ENCODE peak calls at places on chromosomes 5 and 9, in four cellular contexts. One of them, this sample, is unnamed.

GRCh38 chr5:172303996-172304335 is 20.4 kb upstream of the UBTD2 start:
- DNase-seq in tibial artery: no peak
- DNase-seq in GM23248: peak
- DNase-seq in stimulated activated CD8-positive, alpha-beta memory T cell treated with anti-CD3 and anti-CD28 coated beads, Interleukin-15, amount 100 ng/mL, for 1 hour: no peak
- DNase-seq in this sample: no peak

GRCh38 chr5:167934561-167934971 is 356.9 kb upstream of the WWC1 start:
- DNase-seq in tibial artery: no peak
- DNase-seq in stimulated activated CD8-positive, alpha-beta memory T cell treated with anti-CD3 and anti-CD28 coated beads, Interleukin-15, amount 100 ng/mL, for 1 hour: no peak
- DNase-seq in GM23248: peak
- DNase-seq in this sample: no peak

GRCh38 chr9:88216132-88216995 is 78.1 kb upstream of the SPATA31C2 start:
- DNase-seq in stimulated activated CD8-positive, alpha-beta memory T cell treated with anti-CD3 and anti-CD28 coated beads, Interleukin-15, amount 100 ng/mL, for 1 hour: no peak
- DNase-seq in GM23248: no peak
- DNase-seq in tibial artery: no peak
- DNase-seq in this sample: no peak

GRCh38 chr9:13716620-13717019 is 437.1 kb upstream of the MPDZ start:
- DNase-seq in stimulated activated CD8-positive, alpha-beta memory T cell treated with anti-CD3 and anti-CD28 coated beads, Interleukin-15, amount 100 ng/mL, for 1 hour: no peak
- DNase-seq in GM23248: no peak
- DNase-seq in tibial artery: no peak
- DNase-seq in this sample: no peak

GRCh38 chr9:121895836-121896544 is 197.1 kb downstream of the TTLL11 start:
- DNase-seq in tibial artery: no peak
- DNase-seq in stimulated activated CD8-positive, alpha-beta memory T cell treated with anti-CD3 and anti-CD28 coated beads, Interleukin-15, amount 100 ng/mL, for 1 hour: no peak
- DNase-seq in GM23248: no peak
- DNase-seq in this sample: no peak

GRCh38 chr5:169545762-169546161 is 37.8 kb upstream of the SPDL1 start:
- DNase-seq in tibial artery: no peak
- DNase-seq in GM23248: peak
- DNase-seq in stimulated activated CD8-positive, alpha-beta memory T cell treated with anti-CD3 and anti-CD28 coated beads, Interleukin-15, amount 100 ng/mL, for 1 hour: no peak
- DNase-seq in this sample: no peak

GRCh38 chr5:88190106-88190834 is 78.4 kb downstream of the TMEM161B start:
- DNase-seq in tibial artery: no peak
- DNase-seq in stimulated activated CD8-positive, alpha-beta memory T cell treated with anti-CD3 and anti-CD28 coated beads, Interleukin-15, amount 100 ng/mL, for 1 hour: peak
- DNase-seq in GM23248: no peak
- DNase-seq in this sample: no peak

GRCh38 chr9:132008184-132008781 is 71.4 kb downstream of the MED27 start:
- DNase-seq in tibial artery: no peak
- DNase-seq in stimulated activated CD8-positive, alpha-beta memory T cell treated with anti-CD3 and anti-CD28 coated beads, Interleukin-15, amount 100 ng/mL, for 1 hour: no peak
- DNase-seq in GM23248: peak
- DNase-seq in this sample: no peak

GRCh38 chr9:87324613-87325194 is 173.0 kb upstream of the DAPK1 start:
- DNase-seq in GM23248: peak
- DNase-seq in stimulated activated CD8-positive, alpha-beta memory T cell treated with anti-CD3 and anti-CD28 coated beads, Interleukin-15, amount 100 ng/mL, for 1 hour: no peak
- DNase-seq in tibial artery: no peak
- DNase-seq in this sample: peak

GRCh38 chr9:83775932-83776331 is 41.6 kb downstream of the GKAP1 start:
- DNase-seq in GM23248: no peak
- DNase-seq in tibial artery: no peak
- DNase-seq in stimulated activated CD8-positive, alpha-beta memory T cell treated with anti-CD3 and anti-CD28 coated beads, Interleukin-15, amount 100 ng/mL, for 1 hour: no peak
- DNase-seq in this sample: no peak

GRCh38 chr9:104068546-104068945 is 25.6 kb upstream of the SMC2 start:
- DNase-seq in tibial artery: no peak
- DNase-seq in GM23248: peak
- DNase-seq in stimulated activated CD8-positive, alpha-beta memory T cell treated with anti-CD3 and anti-CD28 coated beads, Interleukin-15, amount 100 ng/mL, for 1 hour: no peak
- DNase-seq in this sample: no peak

GRCh38 chr9:117290809-117291208 is 124.0 kb downstream of the ASTN2 start:
- DNase-seq in tibial artery: no peak
- DNase-seq in stimulated activated CD8-positive, alpha-beta memory T cell treated with anti-CD3 and anti-CD28 coated beads, Interleukin-15, amount 100 ng/mL, for 1 hour: no peak
- DNase-seq in GM23248: peak
- DNase-seq in this sample: no peak

GRCh38 chr5:73722224-73722623 is 96.2 kb downstream of the ARHGEF28 start:
- DNase-seq in stimulated activated CD8-positive, alpha-beta memory T cell treated with anti-CD3 and anti-CD28 coated beads, Interleukin-15, amount 100 ng/mL, for 1 hour: no peak
- DNase-seq in tibial artery: no peak
- DNase-seq in GM23248: peak
- DNase-seq in this sample: no peak

GRCh38 chr5:27524515-27524914 is 486.1 kb upstream of the CDH9 start:
- DNase-seq in stimulated activated CD8-positive, alpha-beta memory T cell treated with anti-CD3 and anti-CD28 coated beads, Interleukin-15, amount 100 ng/mL, for 1 hour: no peak
- DNase-seq in tibial artery: no peak
- DNase-seq in GM23248: no peak
- DNase-seq in this sample: no peak

GRCh38 chr9:106880081-106880480 is 17.1 kb downstream of the ZNF462 start:
- DNase-seq in GM23248: no peak
- DNase-seq in stimulated activated CD8-positive, alpha-beta memory T cell treated with anti-CD3 and anti-CD28 coated beads, Interleukin-15, amount 100 ng/mL, for 1 hour: no peak
- DNase-seq in tibial artery: no peak
- DNase-seq in this sample: no peak

GRCh38 chr9:13131396-13131795 is 148.1 kb downstream of the MPDZ start:
- DNase-seq in GM23248: no peak
- DNase-seq in tibial artery: no peak
- DNase-seq in stimulated activated CD8-positive, alpha-beta memory T cell treated with anti-CD3 and anti-CD28 coated beads, Interleukin-15, amount 100 ng/mL, for 1 hour: no peak
- DNase-seq in this sample: no peak

GRCh38 chr5:176929654-176930053 is 30.5 kb upstream of the HK3 start:
- DNase-seq in stimulated activated CD8-positive, alpha-beta memory T cell treated with anti-CD3 and anti-CD28 coated beads, Interleukin-15, amount 100 ng/mL, for 1 hour: no peak
- DNase-seq in GM23248: no peak
- DNase-seq in tibial artery: no peak
- DNase-seq in this sample: no peak

GRCh38 chr9:72557549-72557948 is 36.1 kb downstream of the TMC1 start:
- DNase-seq in stimulated activated CD8-positive, alpha-beta memory T cell treated with anti-CD3 and anti-CD28 coated beads, Interleukin-15, amount 100 ng/mL, for 1 hour: no peak
- DNase-seq in tibial artery: no peak
- DNase-seq in GM23248: peak
- DNase-seq in this sample: peak

GRCh38 chr9:125240649-125240999 is 519 bp downstream of the HSPA5 start:
- DNase-seq in tibial artery: no peak
- DNase-seq in GM23248: peak
- DNase-seq in stimulated activated CD8-positive, alpha-beta memory T cell treated with anti-CD3 and anti-CD28 coated beads, Interleukin-15, amount 100 ng/mL, for 1 hour: no peak
- DNase-seq in this sample: no peak

GRCh38 chr5:149018909-149019443 is 43.9 kb downstream of the SH3TC2 start:
- DNase-seq in stimulated activated CD8-positive, alpha-beta memory T cell treated with anti-CD3 and anti-CD28 coated beads, Interleukin-15, amount 100 ng/mL, for 1 hour: no peak
- DNase-seq in GM23248: peak
- DNase-seq in tibial artery: no peak
- DNase-seq in this sample: no peak

GRCh38 chr9:97723819-97724218 is 26.7 kb upstream of the XPA start:
- DNase-seq in stimulated activated CD8-positive, alpha-beta memory T cell treated with anti-CD3 and anti-CD28 coated beads, Interleukin-15, amount 100 ng/mL, for 1 hour: no peak
- DNase-seq in GM23248: no peak
- DNase-seq in tibial artery: no peak
- DNase-seq in this sample: no peak

GRCh38 chr5:140357731-140358093 is 2.3 kb upstream of the SLC4A9 start:
- DNase-seq in stimulated activated CD8-positive, alpha-beta memory T cell treated with anti-CD3 and anti-CD28 coated beads, Interleukin-15, amount 100 ng/mL, for 1 hour: peak
- DNase-seq in GM23248: peak
- DNase-seq in tibial artery: peak
- DNase-seq in this sample: peak

GRCh38 chr9:134204991-134205578 is 40.7 kb upstream of the RNU6ATAC start:
- DNase-seq in stimulated activated CD8-positive, alpha-beta memory T cell treated with anti-CD3 and anti-CD28 coated beads, Interleukin-15, amount 100 ng/mL, for 1 hour: no peak
- DNase-seq in tibial artery: no peak
- DNase-seq in GM23248: peak
- DNase-seq in this sample: no peak

GRCh38 chr5:149227168-149227826 is 44.4 kb upstream of the AFAP1L1 start:
- DNase-seq in GM23248: peak
- DNase-seq in tibial artery: no peak
- DNase-seq in stimulated activated CD8-positive, alpha-beta memory T cell treated with anti-CD3 and anti-CD28 coated beads, Interleukin-15, amount 100 ng/mL, for 1 hour: no peak
- DNase-seq in this sample: peak

GRCh38 chr5:145811834-145812625 is 23.1 kb downstream of the PRELID2 start:
- DNase-seq in stimulated activated CD8-positive, alpha-beta memory T cell treated with anti-CD3 and anti-CD28 coated beads, Interleukin-15, amount 100 ng/mL, for 1 hour: no peak
- DNase-seq in GM23248: peak
- DNase-seq in tibial artery: no peak
- DNase-seq in this sample: no peak

This sample was measured in SW 1271.